ENCODE peak calls at places on chromosomes 11 and 22, in four cellular contexts. G, M, F and D are unnamed samples.

GRCh38 chr11:17813391-17814059 is 78.9 kb downstream of the KCNC1 start:
- DNase-seq in M (no peak), F (no peak), G (no peak), D (no peak)

GRCh38 chr11:75301602-75302345 is 49.7 kb downstream of the ARRB1 start:
- DNase-seq in M (no peak), F (no peak), G (no peak), D (no peak)

GRCh38 chr11:86627776-86628455 is 44.5 kb downstream of the ME3 start:
- DNase-seq in G (no peak), M (no peak), F (no peak), D (no peak)

GRCh38 chr22:46815896-46816721 is 53.7 kb downstream of the TBC1D22A start:
- DNase-seq in M (peak), F (no peak), G (no peak), D (peak)

GRCh38 chr11:9385288-9385902 is 943 bp downstream of the IPO7 start:
- DNase-seq in F (no peak), G (peak), M (no peak), D (peak)

GRCh38 chr11:15101072-15101701 is 13.5 kb upstream of the INSC start:
- DNase-seq in F (peak), G (peak), M (peak), D (peak)

GRCh38 chr11:131408011-131408640 is 37.7 kb downstream of the NTM start:
- DNase-seq in F (peak), M (no peak), G (peak), D (peak)

GRCh38 chr11:63879598-63879997 is 37.4 kb downstream of the RCOR2 start:
- DNase-seq in G (no peak), F (no peak), M (no peak), D (no peak)

DNA sequence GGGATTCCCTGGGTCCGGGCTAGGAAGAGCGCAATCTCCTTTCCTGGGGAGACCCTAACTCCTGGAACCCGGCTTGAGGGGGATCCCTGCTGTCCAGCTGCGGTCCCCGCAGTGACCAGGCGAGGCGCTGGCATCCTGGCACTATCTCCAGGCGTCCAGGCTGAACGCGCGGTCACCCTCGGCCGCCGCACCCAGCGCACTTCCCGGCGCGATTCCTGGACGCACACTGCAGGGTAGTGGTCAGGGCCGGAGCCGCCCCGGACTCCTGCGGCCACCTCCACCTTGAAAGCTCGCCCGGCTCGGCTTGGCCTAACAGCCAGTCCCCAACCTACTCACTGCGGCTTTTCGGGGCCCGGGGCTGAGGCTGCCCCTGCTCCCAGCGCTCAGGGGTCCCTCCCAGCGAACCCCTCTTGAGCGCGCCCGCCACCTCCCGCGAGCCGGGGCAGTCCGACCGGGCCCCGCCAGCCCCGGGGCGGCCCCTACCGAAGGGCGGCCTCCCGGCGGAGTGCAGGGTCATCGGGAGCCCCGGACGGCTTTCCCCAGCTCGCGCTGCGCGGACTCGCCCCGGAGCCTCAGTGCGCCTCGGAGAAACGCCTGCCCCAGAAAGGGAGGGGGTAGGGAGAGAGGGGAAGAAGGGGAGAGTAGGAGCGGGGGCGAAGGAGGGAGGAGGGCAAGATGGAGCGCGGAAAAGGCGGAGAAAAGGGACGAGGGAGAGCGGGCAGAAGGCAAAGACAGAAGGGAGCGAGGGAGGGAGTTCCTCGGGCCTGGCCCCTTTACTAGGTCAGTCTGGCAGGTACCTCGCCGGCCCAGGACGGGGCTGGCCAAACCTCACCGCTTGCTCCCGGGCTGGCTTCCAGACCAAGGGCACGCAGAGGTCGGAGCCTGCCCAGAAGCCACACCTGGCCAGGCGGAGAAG is 1.0 kb downstream of the POU2AF3 start:
- DNase-seq in G (peak), M (no peak), F (no peak), D (peak)
- TF ChIP-seq RNF2 in G (no peak), M (no peak), F (no peak), D (no peak)

DNA sequence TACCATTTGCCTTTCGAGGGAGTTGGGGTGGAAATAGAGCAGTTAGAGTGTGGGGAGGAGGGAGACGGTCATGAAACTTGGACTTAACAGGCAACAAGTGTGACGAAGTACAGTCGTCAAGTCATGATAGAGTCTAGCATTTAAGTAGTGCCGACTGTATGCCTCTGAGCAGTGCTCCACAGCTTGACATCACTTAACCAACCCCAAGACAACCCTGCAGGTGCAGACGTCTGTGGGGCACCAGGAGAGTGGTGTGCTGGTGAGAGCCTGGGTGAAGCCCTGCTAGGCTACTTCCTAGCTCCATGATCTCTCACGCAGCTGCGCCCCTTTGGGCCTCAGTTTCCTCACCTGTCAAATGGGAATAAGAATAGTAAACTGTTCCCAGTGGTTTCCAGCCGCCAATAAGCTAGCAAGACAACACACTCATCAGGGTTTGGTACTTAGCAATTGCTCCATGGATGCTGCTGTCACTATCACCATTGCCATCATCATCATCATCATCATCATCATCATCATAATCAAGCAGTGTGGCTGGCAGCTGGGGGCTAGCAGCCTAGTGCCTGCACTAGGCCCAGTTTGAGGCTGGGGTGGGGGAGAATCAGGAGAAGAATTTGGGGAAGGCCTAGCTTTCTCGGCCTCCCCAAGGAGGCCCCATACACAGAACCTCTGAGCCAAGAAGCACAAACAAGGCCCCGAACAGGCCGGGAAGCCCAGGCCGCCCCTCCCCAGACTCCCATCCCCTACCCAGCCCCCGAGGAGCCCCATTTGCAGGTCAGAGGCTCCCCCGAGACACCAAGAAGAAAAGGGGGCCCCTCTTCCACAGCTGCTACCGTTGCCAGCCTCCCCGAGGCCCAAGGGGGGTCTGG is 29.0 kb downstream of the MN1 start:
- DNase-seq in G (no peak), F (no peak), M (no peak), D (no peak)
- H3K4me3 ChIP-seq in G (no peak), F (no peak), M (no peak), D (no peak)

DNA sequence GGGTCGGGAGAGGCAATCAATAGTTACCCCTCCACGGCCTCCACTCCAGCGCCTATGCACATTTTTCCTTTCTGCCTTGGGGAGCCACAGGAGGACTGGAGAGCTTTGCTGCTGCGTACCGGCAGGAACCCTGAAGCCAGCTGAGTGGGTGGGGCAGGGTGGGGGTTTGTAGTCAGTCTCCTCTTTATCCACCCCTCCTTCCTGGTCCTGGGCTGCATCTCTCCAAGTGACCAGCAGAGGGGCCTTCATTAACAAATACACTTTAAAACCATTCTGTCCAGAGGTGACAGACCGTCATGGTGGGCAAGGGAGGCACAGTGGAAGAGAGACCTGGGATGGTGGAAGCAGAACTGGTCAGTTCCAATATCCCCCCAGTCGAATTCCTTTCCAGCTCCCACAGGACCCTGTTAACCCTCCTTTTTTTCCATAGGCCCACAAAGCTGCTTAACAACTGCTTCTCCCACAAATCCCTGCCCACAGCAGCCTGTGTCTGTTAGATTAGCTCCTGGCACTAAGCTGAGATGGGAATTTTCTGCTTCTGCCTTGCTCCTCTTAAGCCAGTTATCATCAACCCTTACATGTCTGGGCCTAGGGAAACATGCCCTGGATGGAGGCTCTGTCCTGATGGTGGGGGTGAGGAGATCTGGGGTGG is 3.9 kb upstream of the ABCG4 start:
- DNase-seq in F (no peak), M (peak), G (peak), D (peak)
- TF ChIP-seq RNF2 in F (no peak), M (no peak), G (no peak), D (no peak)

DNA sequence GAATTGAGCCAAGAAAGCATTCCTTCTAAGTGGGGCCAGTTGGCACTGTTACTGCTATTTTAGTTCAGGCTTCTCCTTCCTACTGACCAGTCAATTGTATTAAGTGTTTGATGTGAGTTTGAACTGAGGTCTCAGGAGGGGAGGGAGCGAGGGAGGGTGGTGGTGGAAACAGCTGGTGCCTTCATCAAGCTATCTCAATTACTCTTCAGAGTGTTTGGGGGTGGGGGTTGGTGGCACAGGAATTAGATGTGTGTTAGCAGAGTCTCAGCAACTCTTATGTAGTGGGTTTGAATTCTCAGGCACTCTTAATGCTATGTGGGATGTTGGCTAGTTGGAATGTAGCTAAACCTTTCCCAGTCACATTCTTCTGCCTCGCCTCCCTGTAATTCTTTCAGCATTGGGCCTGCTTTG is 14.5 kb downstream of the CTNND1 start:
- DNase-seq in G (no peak), M (no peak), F (no peak), D (no peak)
- H3K4me3 ChIP-seq in G (no peak), M (no peak), F (peak), D (no peak)

GRCh38 chr22:42908082-42908746 is 51.1 kb upstream of the ARFGAP3 start:
- DNase-seq in G (no peak), M (no peak), F (no peak), D (no peak)

GRCh38 chr22:42905702-42906183 is 48.7 kb upstream of the ARFGAP3 start:
- DNase-seq in F (no peak), G (no peak), M (no peak), D (no peak)

GRCh38 chr22:42907404-42908081 is 50.5 kb upstream of the ARFGAP3 start:
- DNase-seq in G (no peak), F (no peak), M (no peak), D (no peak)

GRCh38 chr22:42905217-42905616 is 48.1 kb upstream of the ARFGAP3 start:
- DNase-seq in M (no peak), G (no peak), F (no peak), D (no peak)

DNA sequence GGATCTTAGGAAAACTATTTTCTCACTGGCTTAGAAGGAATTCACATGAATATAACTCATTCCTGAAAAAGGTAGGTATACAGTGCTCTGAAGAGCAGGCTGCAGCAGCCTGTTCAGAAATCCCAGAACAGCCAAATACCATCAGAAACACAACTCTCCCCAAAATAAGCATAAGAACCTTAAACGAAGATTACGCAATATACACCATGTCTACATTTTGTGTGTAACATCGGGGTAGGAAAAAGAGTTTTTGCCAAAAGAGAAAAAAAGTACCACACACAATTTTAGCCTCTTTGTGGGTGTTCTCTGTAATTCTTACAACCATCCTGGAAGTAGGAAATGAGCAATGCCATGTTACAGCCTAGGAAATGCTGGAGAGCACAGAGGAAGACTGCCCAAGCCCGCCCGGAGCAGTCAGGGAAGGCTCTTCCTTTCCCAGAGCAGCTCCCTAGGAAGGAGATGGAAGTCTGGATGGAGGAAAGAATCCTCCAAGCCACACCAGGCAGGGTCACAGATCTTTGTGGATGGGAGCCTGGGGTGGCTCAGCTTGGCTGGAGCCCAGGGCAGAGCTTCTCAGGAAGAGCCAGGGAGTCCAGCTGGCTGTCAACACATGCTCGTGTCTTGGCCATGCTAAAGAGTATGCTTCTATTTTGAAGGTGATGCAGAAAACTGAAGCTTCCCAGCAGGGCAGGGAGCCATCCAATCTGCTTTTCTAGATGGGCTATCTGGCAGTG is 49.7 kb upstream of the ARFGAP3 start:
- DNase-seq in G (no peak), F (no peak), M (no peak), D (no peak)
- TF ChIP-seq RNF2 in G (no peak), F (no peak), M (no peak), D (no peak)

DNA sequence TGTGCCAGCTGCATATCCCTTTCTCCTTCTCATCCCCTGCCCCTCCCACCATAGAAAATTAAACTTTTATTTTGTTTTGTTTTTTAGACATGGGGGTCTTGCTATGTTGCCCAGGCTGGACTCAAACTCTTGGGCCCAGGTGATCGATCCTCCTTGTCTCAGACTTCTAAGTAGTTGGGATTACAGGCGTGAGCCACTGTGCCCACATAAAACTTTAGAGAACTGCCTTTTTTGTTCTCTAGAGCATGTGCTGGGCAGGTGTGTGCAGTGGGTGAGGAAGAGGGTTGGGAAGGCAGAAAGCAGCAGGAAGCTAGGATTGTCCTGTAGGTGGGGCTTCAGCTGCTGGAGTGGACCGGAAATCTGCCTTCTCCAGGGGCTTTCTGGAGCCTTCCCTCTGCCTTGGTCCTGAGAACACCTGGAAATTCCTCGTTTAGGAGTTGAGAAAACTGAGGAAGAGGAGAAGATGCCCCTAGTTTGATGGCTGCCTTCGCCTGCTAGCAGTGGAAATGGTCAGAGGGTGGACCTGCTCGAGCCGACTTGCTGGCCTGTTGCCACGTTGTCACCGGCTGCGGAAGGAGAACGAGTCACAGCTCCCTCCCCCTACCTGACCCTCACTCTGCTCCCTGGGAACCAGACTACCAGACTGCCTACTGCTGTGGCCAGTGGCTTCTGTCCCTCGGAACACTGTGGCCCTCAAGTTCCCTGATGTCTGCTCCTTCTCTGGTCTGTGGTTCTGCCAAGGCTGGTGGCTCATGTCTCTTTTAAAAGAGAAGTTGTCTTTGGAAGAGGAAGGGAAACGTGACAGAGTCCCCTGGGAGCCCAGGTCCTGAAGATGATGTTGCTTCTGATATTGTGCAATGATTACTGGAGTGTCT is 4.0 kb downstream of the ST14 start:
- DNase-seq in G (no peak), M (peak), F (no peak), D (peak)
- H3K4me3 ChIP-seq in G (no peak), M (peak), F (no peak), D (peak)

GRCh38 chr22:20803696-20804324 is 29.9 kb downstream of the SERPIND1 start:
- DNase-seq in M (peak), G (peak), F (peak), D (peak)
- TF ChIP-seq RNF2 in M (no peak), G (no peak), F (no peak), D (no peak)

GRCh38 chr11:65589444-65590239 is 6.0 kb downstream of the KCNK7 start:
- DNase-seq in F (no peak), G (no peak), M (peak), D (no peak)

GRCh38 chr11:65593518-65594414 is 1.8 kb downstream of the KCNK7 start:
- DNase-seq in F (no peak), G (no peak), M (peak), D (no peak)

GRCh38 chr11:65590240-65590738 is 5.3 kb downstream of the KCNK7 start:
- DNase-seq in G (no peak), M (no peak), F (no peak), D (no peak)

GRCh38 chr11:65592840-65593517 is 2.6 kb downstream of the KCNK7 start:
- DNase-seq in G (no peak), M (no peak), F (no peak), D (no peak)

DNA sequence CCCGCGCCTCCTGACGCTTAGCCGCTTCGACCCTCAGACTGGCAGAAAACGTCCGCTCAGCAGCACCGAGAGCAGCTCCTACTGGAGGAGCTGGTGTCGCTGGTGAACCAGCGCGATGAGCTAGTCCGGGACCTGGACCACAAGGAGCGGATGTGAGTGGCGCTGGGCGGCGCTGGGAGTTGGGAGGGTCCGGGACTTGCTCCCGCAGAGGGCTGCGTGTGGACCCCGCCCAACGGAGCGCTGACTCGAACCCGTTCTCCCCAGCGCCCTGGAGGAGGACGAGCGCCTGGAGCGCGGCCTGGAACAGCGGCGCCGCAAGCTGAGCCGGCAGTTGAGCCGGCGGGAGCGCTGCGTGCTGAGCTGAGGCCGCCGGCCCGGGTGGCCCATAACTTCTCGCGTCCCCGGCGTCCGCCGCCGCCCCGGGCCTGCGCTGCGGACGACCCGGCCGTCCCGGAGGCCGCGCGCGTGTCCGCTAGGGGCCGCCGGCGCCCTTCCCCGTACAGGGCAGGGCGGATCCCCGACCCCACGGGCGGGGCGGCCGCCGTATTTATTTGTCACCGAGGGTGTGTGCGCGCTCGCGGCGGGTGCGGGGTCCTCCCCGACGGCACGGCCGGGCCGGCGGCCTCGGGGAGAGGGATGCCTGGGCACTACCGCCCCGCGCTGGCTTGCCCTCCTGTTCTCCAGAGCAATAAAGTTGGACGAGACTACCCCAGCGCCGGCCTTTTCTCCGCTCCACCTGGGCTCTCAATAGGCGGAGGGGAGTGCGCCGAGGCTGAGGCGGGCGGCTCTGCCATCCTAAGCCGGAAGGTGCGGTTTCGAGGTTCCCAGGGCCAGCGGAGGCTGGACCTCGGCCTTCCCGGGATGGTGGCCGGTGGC is 3.4 kb downstream of the KCNK7 start:
- DNase-seq in F (no peak), M (no peak), G (no peak), D (no peak)
- H3K4me3 ChIP-seq in F (peak), M (no peak), G (no peak), D (no peak)